ENCODE peak calls at places on chromosomes 7 and 10, in six cellular contexts. C is right cardiac atrium, A is RWPE2, P is lower lobe of right lung, F is cerebellar nuclear complex, G is LHCN-M2. V is an unnamed sample.

GRCh38 chr7:85471740-85472139 is 284.9 kb upstream of the SEMA3D start:
- DNase-seq in C (no peak), A (no peak), P (no peak), F (no peak), G (no peak), V (peak; percentile 30)

GRCh38 chr10:29841724-29842649 is 207.2 kb upstream of the SVIL start:
- DNase-seq in C (peak; percentile 60), A (no peak), P (peak; percentile 75), F (no peak), G (peak; percentile 82), V (no peak)

GRCh38 chr7:75711634-75712494 is 26.9 kb downstream of the HIP1 start:
- DNase-seq in C (no peak), A (no peak), P (peak; percentile 0), F (no peak), G (peak; percentile 44), V (peak; percentile 9)

GRCh38 chr7:20786049-20786412 is 655 bp downstream of the SP8 start:
- DNase-seq in C (no peak), A (no peak), P (no peak), F (no peak), G (no peak), V (no peak)

GRCh38 chr10:47379445-47379785 is 4.7 kb downstream of the ZNF488 start:
- DNase-seq in C (no peak), A (no peak), P (no peak), F (no peak), G (no peak), V (no peak)

GRCh38 chr7:85075864-85076263 is 111.0 kb downstream of the SEMA3D start:
- DNase-seq in C (no peak), A (no peak), P (no peak), F (no peak), G (no peak), V (no peak)

GRCh38 chr10:73875139-73875475 is 752 bp upstream of the CAMK2G start:
- DNase-seq in C (no peak), A (no peak), P (no peak), F (no peak), G (no peak), V (peak; percentile 70)

GRCh38 chr10:16777473-16778370 is 39.5 kb downstream of the RSU1 start:
- DNase-seq in C (peak; percentile 24), A (no peak), P (no peak), F (no peak), G (peak; percentile 36), V (peak; percentile 70)

GRCh38 chr10:93548376-93549071 is 17.9 kb upstream of the FFAR4 start:
- DNase-seq in C (no peak), A (no peak), P (no peak), F (no peak), G (no peak), V (no peak)

GRCh38 chr10:124048371-124049290 is 44.8 kb downstream of the CHST15 start:
- DNase-seq in C (no peak), A (no peak), P (no peak), F (no peak), G (no peak), V (no peak)

GRCh38 chr10:32957341-32958084 is 517 bp downstream of the ITGB1 start:
- DNase-seq in C (peak; percentile 69), A (no peak), P (peak; percentile 83), F (no peak), G (peak; percentile 41), V (peak; percentile 52)

GRCh38 chr7:106053109-106053508 is 59.0 kb downstream of the SYPL1 start:
- DNase-seq in C (no peak), A (no peak), P (no peak), F (no peak), G (peak; percentile 71), V (no peak)

GRCh38 chr7:139680676-139681462 is 96.9 kb downstream of the HIPK2 start:
- DNase-seq in C (peak; percentile 71), A (peak; percentile 86), P (peak; percentile 73), F (no peak), G (peak; percentile 100), V (peak; percentile 89)

GRCh38 chr7:30510124-30511074 is 5.8 kb upstream of the GGCT start:
- DNase-seq in C (no peak), A (no peak), P (peak; percentile 44), F (no peak), G (peak; percentile 46), V (peak; percentile 50)

GRCh38 chr10:65133652-65134051 is 1612.5 kb downstream of the REEP3 start:
- DNase-seq in C (no peak), A (no peak), P (no peak), F (no peak), G (no peak), V (no peak)